ENCODE peak calls at places on chromosomes 2 and 18, in four cellular contexts. One of them, this sample, is unnamed.

GRCh38 chr2:110980613-110981062 is 140.1 kb upstream of the BCL2L11 start:
- DNase-seq in PC-9: no peak
- DNase-seq in colonic mucosa: no peak
- DNase-seq in left ventricle myocardium inferior: peak
- DNase-seq in this sample: no peak

GRCh38 chr2:237877576-237878307 is 18.3 kb downstream of the RAMP1 start:
- DNase-seq in left ventricle myocardium inferior: no peak
- DNase-seq in colonic mucosa: no peak
- DNase-seq in PC-9: no peak
- DNase-seq in this sample: no peak

GRCh38 chr18:72056171-72056570 is 488.0 kb downstream of the CBLN2 start:
- DNase-seq in left ventricle myocardium inferior: no peak
- DNase-seq in PC-9: no peak
- DNase-seq in colonic mucosa: no peak
- DNase-seq in this sample: no peak

GRCh38 chr2:238117199-238118154 is 17.3 kb downstream of the ESPNL start:
- DNase-seq in left ventricle myocardium inferior: peak
- DNase-seq in PC-9: peak
- DNase-seq in colonic mucosa: no peak
- DNase-seq in this sample: no peak

GRCh38 chr2:238398577-238398976 is 28.1 kb upstream of the ASB1 start:
- DNase-seq in left ventricle myocardium inferior: no peak
- DNase-seq in colonic mucosa: no peak
- DNase-seq in PC-9: no peak
- DNase-seq in this sample: no peak

GRCh38 chr2:42659601-42660000 is 91.2 kb downstream of the MTA3 start:
- DNase-seq in left ventricle myocardium inferior: no peak
- DNase-seq in PC-9: no peak
- DNase-seq in colonic mucosa: no peak
- DNase-seq in this sample: no peak

GRCh38 chr18:58754544-58755068 is 83.3 kb downstream of the MALT1 start:
- DNase-seq in colonic mucosa: no peak
- DNase-seq in PC-9: no peak
- DNase-seq in left ventricle myocardium inferior: peak
- DNase-seq in this sample: no peak

GRCh38 chr18:69528439-69528838 is 127.8 kb downstream of the DOK6 start:
- DNase-seq in PC-9: no peak
- DNase-seq in left ventricle myocardium inferior: no peak
- DNase-seq in colonic mucosa: no peak
- DNase-seq in this sample: no peak

GRCh38 chr2:121485039-121485438 is 45.6 kb upstream of the RNU4ATAC start:
- DNase-seq in left ventricle myocardium inferior: no peak
- DNase-seq in PC-9: no peak
- DNase-seq in colonic mucosa: no peak
- DNase-seq in this sample: no peak

GRCh38 chr2:6412533-6413085 is 453.1 kb downstream of the CMPK2 start:
- DNase-seq in colonic mucosa: no peak
- DNase-seq in left ventricle myocardium inferior: no peak
- DNase-seq in PC-9: no peak
- DNase-seq in this sample: no peak

GRCh38 chr2:22499082-22499844 is 885.7 kb upstream of the KLHL29 start:
- DNase-seq in left ventricle myocardium inferior: no peak
- DNase-seq in colonic mucosa: no peak
- DNase-seq in PC-9: no peak
- DNase-seq in this sample: no peak

GRCh38 chr2:7467782-7468447 is 550.7 kb downstream of the RNF144A start:
- DNase-seq in left ventricle myocardium inferior: no peak
- DNase-seq in PC-9: no peak
- DNase-seq in colonic mucosa: no peak
- DNase-seq in this sample: no peak

GRCh38 chr2:28751956-28752607 is 452 bp downstream of the PPP1CB start:
- DNase-seq in colonic mucosa: peak
- DNase-seq in PC-9: no peak
- DNase-seq in left ventricle myocardium inferior: peak
- DNase-seq in this sample: no peak

GRCh38 chr2:28754321-28754720 is 2.7 kb downstream of the PPP1CB start:
- DNase-seq in colonic mucosa: no peak
- DNase-seq in left ventricle myocardium inferior: no peak
- DNase-seq in PC-9: no peak
- DNase-seq in this sample: no peak

GRCh38 chr2:28751102-28751955 is at the start of gene PPP1CB:
- DNase-seq in left ventricle myocardium inferior: peak
- DNase-seq in colonic mucosa: peak
- DNase-seq in PC-9: peak
- DNase-seq in this sample: peak

GRCh38 chr2:28752608-28752984 is 966 bp downstream of the PPP1CB start:
- DNase-seq in colonic mucosa: no peak
- DNase-seq in left ventricle myocardium inferior: no peak
- DNase-seq in PC-9: no peak
- DNase-seq in this sample: no peak

GRCh38 chr2:28753043-28753683 is 1.5 kb downstream of the PPP1CB start:
- DNase-seq in colonic mucosa: peak
- DNase-seq in PC-9: peak
- DNase-seq in left ventricle myocardium inferior: peak
- DNase-seq in this sample: no peak
- TF ChIP-seq CTCF in colonic mucosa: peak
- TF ChIP-seq CTCF in PC-9: peak
- TF ChIP-seq CTCF in left ventricle myocardium inferior: peak
- TF ChIP-seq CTCF in this sample: peak

GRCh38 chr2:102975996-102976636 is 214.3 kb downstream of the TMEM182 start:
- DNase-seq in colonic mucosa: peak
- DNase-seq in PC-9: peak
- DNase-seq in left ventricle myocardium inferior: no peak
- DNase-seq in this sample: peak
- TF ChIP-seq CTCF in colonic mucosa: peak
- TF ChIP-seq CTCF in PC-9: peak
- TF ChIP-seq CTCF in left ventricle myocardium inferior: peak
- TF ChIP-seq CTCF in this sample: peak

GRCh38 chr2:127810637-127811396 is at the start of gene WDR33:
- DNase-seq in colonic mucosa: peak
- DNase-seq in left ventricle myocardium inferior: peak
- DNase-seq in PC-9: peak
- DNase-seq in this sample: peak
- TF ChIP-seq CTCF in colonic mucosa: peak
- TF ChIP-seq CTCF in left ventricle myocardium inferior: peak
- TF ChIP-seq CTCF in PC-9: no peak
- TF ChIP-seq CTCF in this sample: no peak

DNA sequence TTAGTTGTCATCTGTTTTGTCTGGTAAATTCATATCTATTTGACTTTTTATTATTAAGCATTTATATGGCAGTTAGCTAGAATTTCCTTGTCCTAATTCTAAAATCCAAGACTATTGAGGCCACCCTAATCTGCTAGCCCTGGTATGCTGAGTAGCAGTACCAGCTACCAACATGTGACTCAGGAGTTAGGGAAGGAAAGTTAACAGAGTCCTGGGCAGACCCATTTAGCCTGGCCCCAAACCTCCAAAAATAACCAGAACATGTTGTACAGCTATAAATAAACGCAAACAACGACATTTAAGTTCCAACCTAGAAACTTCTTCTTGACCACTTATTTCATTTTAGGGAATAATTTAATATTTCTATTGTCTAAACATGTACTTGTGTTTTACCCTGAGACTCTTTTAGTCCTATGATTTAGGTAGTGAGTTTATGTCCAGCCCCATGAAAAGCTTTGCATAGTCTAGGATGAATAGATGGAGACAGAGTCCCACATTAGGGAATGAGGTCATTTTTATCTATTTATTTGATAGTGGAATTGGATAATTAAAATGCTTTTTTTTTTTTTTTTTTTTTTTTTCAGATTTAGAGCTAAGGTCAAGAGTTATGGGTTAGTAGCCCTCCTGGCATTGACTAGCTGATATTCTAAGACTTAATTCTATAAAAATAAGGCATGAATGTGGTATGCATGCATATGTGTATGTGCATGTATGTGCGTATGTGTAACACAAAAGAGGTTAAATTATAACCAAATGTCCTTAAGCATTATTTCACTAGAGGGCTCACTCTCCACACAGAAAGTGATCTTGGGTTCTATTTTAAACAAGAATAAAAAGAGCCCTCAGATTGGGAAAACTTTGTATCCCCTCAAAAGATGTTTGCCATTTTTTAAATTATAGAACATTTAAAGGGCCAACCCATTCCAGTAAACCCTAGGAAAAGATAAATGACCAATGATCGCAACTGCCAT is 160.0 kb upstream of the MAPRE2 start:
- DNase-seq in PC-9: no peak
- DNase-seq in left ventricle myocardium inferior: no peak
- DNase-seq in colonic mucosa: no peak
- DNase-seq in this sample: no peak
- TF ChIP-seq CTCF in PC-9: peak
- TF ChIP-seq CTCF in left ventricle myocardium inferior: peak
- TF ChIP-seq CTCF in colonic mucosa: no peak
- TF ChIP-seq CTCF in this sample: peak

DNA sequence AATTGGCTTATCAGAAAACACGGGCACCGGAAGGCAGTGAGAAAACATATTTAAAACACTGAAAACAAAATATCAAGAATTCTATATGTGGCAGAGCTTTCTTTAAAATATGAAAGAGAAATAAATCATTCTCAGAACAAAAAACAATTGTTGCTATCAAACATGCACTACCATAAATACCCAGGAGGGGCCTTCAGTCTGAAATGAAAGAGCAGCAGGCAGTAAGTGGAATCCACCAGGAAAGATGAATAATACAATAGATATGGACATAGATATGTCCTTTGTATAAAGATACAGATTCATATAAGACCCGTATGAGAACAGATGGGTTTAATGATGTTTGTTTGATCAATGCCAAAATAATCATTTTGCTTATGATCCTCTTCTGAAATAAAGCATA is 142.0 kb downstream of the TMEM18 start:
- DNase-seq in colonic mucosa: no peak
- DNase-seq in PC-9: no peak
- DNase-seq in left ventricle myocardium inferior: no peak
- DNase-seq in this sample: no peak
- TF ChIP-seq CTCF in colonic mucosa: no peak
- TF ChIP-seq CTCF in PC-9: peak
- TF ChIP-seq CTCF in left ventricle myocardium inferior: no peak
- TF ChIP-seq CTCF in this sample: peak

GRCh38 chr2:72513011-72513410 is 312.8 kb downstream of the EXOC6B start:
- DNase-seq in left ventricle myocardium inferior: no peak
- DNase-seq in colonic mucosa: no peak
- DNase-seq in PC-9: no peak
- DNase-seq in this sample: no peak
- TF ChIP-seq CTCF in left ventricle myocardium inferior: no peak
- TF ChIP-seq CTCF in colonic mucosa: no peak
- TF ChIP-seq CTCF in PC-9: no peak
- TF ChIP-seq CTCF in this sample: no peak

DNA sequence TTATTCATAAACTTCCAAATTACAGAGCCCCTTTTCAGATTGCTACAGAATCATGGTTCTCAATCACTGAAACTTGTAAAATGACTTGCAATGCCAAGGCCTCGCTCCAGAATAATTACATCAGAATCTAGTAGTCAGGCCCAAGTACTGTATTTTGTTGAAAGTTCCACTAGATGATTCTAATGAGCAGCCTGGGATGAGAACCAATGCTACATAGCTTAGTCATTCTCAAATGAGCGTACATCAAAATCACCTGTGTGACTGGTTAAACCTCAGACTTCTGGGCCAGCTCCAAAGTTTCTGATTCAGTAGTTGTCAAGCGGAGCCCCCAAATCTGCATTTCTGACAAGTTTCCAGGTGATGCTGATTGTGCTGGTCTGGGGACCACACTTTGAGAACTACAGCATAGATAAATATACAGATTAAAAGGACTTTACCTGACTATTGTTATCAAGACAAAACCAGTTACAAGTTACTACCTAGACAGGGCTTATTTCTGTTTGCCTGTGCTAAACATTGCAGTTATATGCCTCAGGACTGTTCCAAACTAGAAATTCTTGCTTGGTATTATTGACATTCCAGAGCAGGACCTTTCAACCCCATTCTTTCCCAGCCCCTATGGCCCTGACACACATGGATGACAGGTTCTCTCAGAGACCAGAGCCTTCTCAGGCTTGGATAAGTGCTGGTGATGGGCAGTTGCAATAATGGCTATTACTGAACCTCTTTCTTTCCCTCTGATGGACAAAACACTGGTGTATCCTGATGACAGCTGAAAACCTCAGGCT is 83.1 kb downstream of the UPP2 start:
- DNase-seq in left ventricle myocardium inferior: no peak
- DNase-seq in colonic mucosa: no peak
- DNase-seq in PC-9: peak
- DNase-seq in this sample: no peak
- TF ChIP-seq CTCF in left ventricle myocardium inferior: no peak
- TF ChIP-seq CTCF in colonic mucosa: no peak
- TF ChIP-seq CTCF in PC-9: no peak
- TF ChIP-seq CTCF in this sample: no peak

GRCh38 chr2:138910427-138910826 is 130.2 kb upstream of the NXPH2 start:
- DNase-seq in left ventricle myocardium inferior: no peak
- DNase-seq in colonic mucosa: no peak
- DNase-seq in PC-9: no peak
- DNase-seq in this sample: no peak
- TF ChIP-seq CTCF in left ventricle myocardium inferior: no peak
- TF ChIP-seq CTCF in colonic mucosa: no peak
- TF ChIP-seq CTCF in PC-9: no peak
- TF ChIP-seq CTCF in this sample: no peak